ENCODE peak calls at places on chromosome X, in nine cellular contexts. P, N, J, R, Y, S, B, L and K are unnamed samples.

GRCh38 chrX:138519296-138519695 is 192.2 kb downstream of the FGF13 start:
- DNase-seq in P (no peak), N (peak; percentile 77), J (no peak), R (no peak), Y (no peak), S (no peak), B (no peak), L (no peak), K (no peak)

GRCh38 chrX:139113682-139114081 is 402.2 kb upstream of the FGF13 start:
- DNase-seq in P (no peak), N (no peak), J (no peak), R (peak; percentile 9), Y (no peak), S (no peak), B (no peak), L (no peak), K (no peak)

GRCh38 chrX:53055244-53055849 is 6.8 kb downstream of the GPR173 start:
- DNase-seq in P (no peak), N (no peak), J (no peak), R (no peak), Y (no peak), S (no peak), B (no peak), L (no peak), K (no peak)

GRCh38 chrX:124211312-124211942 is 121.0 kb upstream of the TEX13D start:
- DNase-seq in P (peak; percentile 20), N (peak; percentile 62), J (no peak), R (no peak), Y (no peak), S (no peak), B (no peak), L (peak; percentile 3), K (peak; percentile 12)

GRCh38 chrX:154603438-154604430 is 15.3 kb downstream of the CTAG1B start:
- DNase-seq in P (peak; percentile 36), N (peak; percentile 53), J (no peak), R (peak; percentile 6), Y (no peak), S (no peak), B (peak; percentile 82), L (peak; percentile 57), K (peak; percentile 45)

GRCh38 chrX:28802625-28803024 is 215.4 kb downstream of the IL1RAPL1 start:
- DNase-seq in P (no peak), N (no peak), J (no peak), R (no peak), Y (no peak), S (no peak), B (no peak), L (no peak), K (no peak)

GRCh38 chrX:136260801-136261200 is 9.6 kb upstream of the MAP7D3 start:
- DNase-seq in P (no peak), N (no peak), J (no peak), R (no peak), Y (no peak), S (no peak), B (no peak), L (peak; percentile 89), K (no peak)

GRCh38 chrX:42839632-42840031 is 61.7 kb upstream of the PPP1R2C start:
- DNase-seq in P (no peak), N (no peak), J (no peak), R (no peak), Y (no peak), S (no peak), B (no peak), L (no peak), K (no peak)

GRCh38 chrX:135596495-135596894 is 76.0 kb downstream of the INTS6L start:
- DNase-seq in P (peak; percentile 6), N (peak; percentile 25), J (peak; percentile 12), R (peak; percentile 6), Y (no peak), S (peak; percentile 58), B (no peak), L (peak; percentile 16), K (peak; percentile 66)

GRCh38 chrX:124502144-124502543 is 155.8 kb downstream of the SH2D1A start:
- DNase-seq in P (no peak), N (peak; percentile 12), J (no peak), R (no peak), Y (no peak), S (no peak), B (no peak), L (no peak), K (no peak)

GRCh38 chrX:30530591-30530990 is 47.0 kb downstream of the TASL start:
- DNase-seq in P (no peak), N (no peak), J (no peak), R (no peak), Y (no peak), S (no peak), B (no peak), L (peak; percentile 60), K (no peak)

DNA sequence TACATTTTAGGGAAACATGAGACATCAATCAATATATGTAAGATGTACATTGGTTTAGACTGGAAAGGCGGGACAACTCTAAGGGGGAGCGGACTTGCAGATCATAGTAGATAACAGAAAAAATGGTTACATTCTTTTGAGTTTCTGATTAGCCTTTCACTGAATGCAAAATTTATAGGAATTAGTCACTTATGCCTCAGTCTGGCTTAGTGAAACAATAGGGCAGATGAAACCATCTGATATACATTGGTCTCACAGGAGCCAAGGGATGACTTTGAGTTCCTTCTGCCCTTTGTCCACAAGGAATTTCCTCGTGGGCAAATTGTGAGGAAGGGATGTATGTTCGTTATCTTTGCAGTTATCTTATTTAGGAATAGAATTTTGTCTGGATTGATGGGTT is 128.2 kb downstream of the ARSF start:
- DNase-seq in P (no peak), N (no peak), J (no peak), R (no peak), Y (no peak), S (no peak), B (no peak), L (no peak), K (no peak)
- H3K4me1 ChIP-seq in P (no peaks in the 10 kb centered on the region), N (no peaks in the 10 kb centered on the region), J (no peaks in the 10 kb centered on the region), R (peaks cover 7% of the 10 kb centered on the region), Y (no peaks in the 10 kb centered on the region), S (no peaks in the 10 kb centered on the region), B (no peaks in the 10 kb centered on the region), L (peaks cover 1% of the 10 kb centered on the region), K (peaks cover 28% of the 10 kb centered on the region)

DNA sequence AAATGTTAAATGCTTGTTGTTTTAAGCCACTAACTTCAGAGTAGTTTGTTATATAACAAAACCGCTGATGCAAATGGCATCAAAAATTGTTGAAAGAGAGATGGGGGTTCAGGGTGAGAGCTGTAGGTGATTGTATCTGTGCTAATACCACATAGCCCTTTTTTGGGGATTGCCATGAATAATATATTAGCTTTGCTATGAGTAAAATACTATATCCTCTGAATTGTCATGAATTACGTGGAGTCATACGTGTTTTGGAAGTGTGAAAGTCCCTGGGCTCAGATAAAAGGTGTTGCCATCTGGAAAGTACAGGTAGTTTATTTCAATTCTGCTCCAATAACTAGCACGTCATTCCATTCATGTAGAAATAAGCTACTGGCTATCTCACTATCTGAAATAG is 30.6 kb downstream of the DYNLT3 start:
- DNase-seq in P (no peak), N (no peak), J (no peak), R (no peak), Y (no peak), S (no peak), B (no peak), L (no peak), K (no peak)
- H3K4me1 ChIP-seq in P (no peaks in the 10 kb centered on the region), N (no peaks in the 10 kb centered on the region), J (no peaks in the 10 kb centered on the region), R (no peaks in the 10 kb centered on the region), Y (no peaks in the 10 kb centered on the region), S (no peaks in the 10 kb centered on the region), B (no peaks in the 10 kb centered on the region), L (no peaks in the 10 kb centered on the region), K (no peaks in the 10 kb centered on the region)

GRCh38 chrX:40083120-40083978 is 14.4 kb downstream of the BCOR start:
- DNase-seq in P (no peak), N (no peak), J (no peak), R (peak; percentile 80), Y (no peak), S (peak; percentile 30), B (peak; percentile 39), L (no peak), K (no peak)

GRCh38 chrX:40080896-40081678 is 16.7 kb downstream of the BCOR start:
- DNase-seq in P (no peak), N (no peak), J (no peak), R (no peak), Y (no peak), S (no peak), B (no peak), L (no peak), K (no peak)

GRCh38 chrX:40079572-40079971 is 18.2 kb downstream of the BCOR start:
- DNase-seq in P (no peak), N (no peak), J (no peak), R (no peak), Y (no peak), S (no peak), B (no peak), L (no peak), K (no peak)

GRCh38 chrX:40082447-40083119 is 15.2 kb downstream of the BCOR start:
- DNase-seq in P (no peak), N (no peak), J (no peak), R (no peak), Y (no peak), S (no peak), B (no peak), L (no peak), K (no peak)

DNA sequence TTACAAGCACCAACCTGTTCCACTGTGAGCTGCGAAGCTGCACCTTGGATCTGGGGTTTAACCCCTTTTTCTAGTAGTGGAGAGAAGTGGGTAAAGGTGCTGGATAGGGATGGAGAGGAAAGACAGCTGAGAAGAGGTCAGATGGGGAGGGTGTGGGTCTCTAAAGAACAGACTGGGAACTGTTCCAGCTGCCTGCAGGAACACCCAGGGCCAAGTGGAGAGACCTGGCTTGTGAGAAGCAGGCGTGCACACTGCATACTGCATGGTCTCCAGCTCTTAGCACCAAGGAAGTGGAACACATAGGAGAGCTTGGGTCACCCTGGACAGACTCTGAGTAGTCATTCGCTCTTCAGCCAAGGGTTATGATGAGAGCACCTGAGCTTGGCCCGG is 16.1 kb downstream of the BCOR start:
- DNase-seq in P (no peak), N (no peak), J (no peak), R (no peak), Y (no peak), S (no peak), B (no peak), L (no peak), K (no peak)
- H3K4me1 ChIP-seq in P (peaks cover 21% of the 10 kb centered on the region), N (no peaks in the 10 kb centered on the region), J (peaks cover 17% of the 10 kb centered on the region), R (peaks cover 59% of the 10 kb centered on the region), Y (peaks cover 7% of the 10 kb centered on the region), S (peaks cover 15% of the 10 kb centered on the region), B (peaks cover 10% of the 10 kb centered on the region), L (peaks cover 16% of the 10 kb centered on the region), K (peaks cover 6% of the 10 kb centered on the region)

GRCh38 chrX:65668362-65669310 is 1.2 kb downstream of the MSN start:
- DNase-seq in P (peak; percentile 23), N (peak; percentile 85), J (peak; percentile 65), R (peak; percentile 43), Y (peak; percentile 71), S (peak; percentile 52), B (peak; percentile 63), L (peak; percentile 80), K (peak; percentile 84)

GRCh38 chrX:65674351-65674893 is 7.0 kb downstream of the MSN start:
- DNase-seq in P (no peak), N (no peak), J (no peak), R (no peak), Y (no peak), S (no peak), B (no peak), L (peak; percentile 31), K (no peak)

GRCh38 chrX:65673857-65674350 is 6.5 kb downstream of the MSN start:
- DNase-seq in P (no peak), N (no peak), J (no peak), R (no peak), Y (no peak), S (no peak), B (no peak), L (no peak), K (no peak)

GRCh38 chrX:65671966-65672365 is 4.5 kb downstream of the MSN start:
- DNase-seq in P (no peak), N (no peak), J (no peak), R (no peak), Y (no peak), S (no peak), B (no peak), L (no peak), K (no peak)

GRCh38 chrX:65671286-65671685 is 3.8 kb downstream of the MSN start:
- DNase-seq in P (no peak), N (no peak), J (no peak), R (no peak), Y (peak; percentile 66), S (no peak), B (no peak), L (no peak), K (no peak)
- H3K4me1 ChIP-seq in P (peaks cover 74% of the 10 kb centered on the region), N (peaks cover 2% of the 10 kb centered on the region), J (peaks cover 33% of the 10 kb centered on the region), R (peaks cover 8% of the 10 kb centered on the region), Y (peaks cover 31% of the 10 kb centered on the region), S (no peaks in the 10 kb centered on the region), B (peaks cover 11% of the 10 kb centered on the region), L (peaks cover 4% of the 10 kb centered on the region), K (no peaks in the 10 kb centered on the region)